ENCODE peak calls at places on chromosomes 16 and 17, in six cellular contexts. T is ovary; X is effector memory CD4-positive, alpha-beta T cell; U is GM12865; V is A549; N is CD8-positive, alpha-beta memory T cell. B is an unnamed sample.

GRCh38 chr17:50139950-50140885 is 10.3 kb upstream of the SAMD14 start:
- DNase-seq in T (peak), X (peak), U (peak), V (peak), N (peak), B (peak)

GRCh38 chr16:58280846-58281301 is 14.0 kb downstream of the PRSS54 start:
- DNase-seq in T (no peak), X (no peak), U (no peak), V (no peak), N (no peak), B (no peak)

GRCh38 chr16:19613834-19614233 is 58.3 kb downstream of the VPS35L start:
- DNase-seq in T (no peak), X (no peak), U (no peak), V (no peak), N (no peak), B (no peak)

GRCh38 chr17:44889003-44889402 is 10.2 kb downstream of the EFTUD2 start:
- DNase-seq in T (no peak), X (no peak), U (no peak), V (no peak), N (no peak), B (no peak)

GRCh38 chr16:24255446-24256352 is at the start of gene CACNG3:
- DNase-seq in T (no peak), X (peak), U (peak), V (peak), N (peak), B (peak)

GRCh38 chr16:68344252-68344651 is 33.4 kb downstream of the PRMT7 start:
- DNase-seq in T (no peak), X (no peak), U (no peak), V (no peak), N (no peak), B (no peak)

GRCh38 chr17:4853195-4853762 is 20.1 kb downstream of the MINK1 start:
- DNase-seq in T (no peak), X (no peak), U (peak), V (no peak), N (peak), B (no peak)

GRCh38 chr17:36611345-36612072 is 10.1 kb downstream of the MRM1 start:
- DNase-seq in T (no peak), X (no peak), U (no peak), V (peak), N (no peak), B (no peak)

GRCh38 chr17:66636111-66636510 is 198.8 kb upstream of the CACNG5 start:
- DNase-seq in T (no peak), X (no peak), U (no peak), V (no peak), N (no peak), B (no peak)

GRCh38 chr16:2468725-2469398 is 2.2 kb upstream of the NTN3 start:
- DNase-seq in T (no peak), X (no peak), U (peak), V (no peak), N (no peak), B (peak)

GRCh38 chr17:5788266-5788900 is 204.1 kb upstream of the NLRP1 start:
- DNase-seq in T (no peak), X (no peak), U (no peak), V (no peak), N (no peak), B (no peak)

GRCh38 chr17:35241520-35241919 is 1.4 kb upstream of the SLFN5 start:
- DNase-seq in T (peak), X (peak), U (no peak), V (no peak), N (peak), B (peak)

GRCh38 chr16:69186642-69187386 is at the start of gene SNTB2:
- DNase-seq in T (peak), X (peak), U (peak), V (peak), N (peak), B (peak)

GRCh38 chr17:42519546-42520444 is 16.2 kb upstream of the NAGLU start:
- DNase-seq in T (peak), X (no peak), U (no peak), V (peak), N (no peak), B (peak)

GRCh38 chr17:82297280-82297803 is 20.1 kb downstream of the CD7 start:
- DNase-seq in T (peak), X (peak), U (peak), V (peak), N (peak), B (peak)

GRCh38 chr16:25108054-25108453 is 3.5 kb upstream of the LCMT1 start:
- DNase-seq in T (no peak), X (no peak), U (peak), V (peak), N (peak), B (no peak)

GRCh38 chr17:58332720-58333395 is 4.3 kb upstream of the TSPOAP1 start:
- DNase-seq in T (no peak), X (no peak), U (peak), V (no peak), N (no peak), B (no peak)

GRCh38 chr17:50517504-50518264 is 9.4 kb downstream of the MYCBPAP start:
- DNase-seq in T (no peak), X (no peak), U (no peak), V (no peak), N (no peak), B (no peak)

GRCh38 chr17:66831383-66832220 is 3.3 kb upstream of the CACNG5 start:
- DNase-seq in T (no peak), X (no peak), U (no peak), V (no peak), N (no peak), B (no peak)

GRCh38 chr16:22369221-22369811 is 5.1 kb downstream of the CDR2 start:
- DNase-seq in T (no peak), X (no peak), U (peak), V (peak), N (no peak), B (no peak)

GRCh38 chr17:43701318-43701743 is 39.6 kb upstream of the MEOX1 start:
- DNase-seq in T (no peak), X (no peak), U (peak), V (no peak), N (peak), B (peak)

GRCh38 chr16:64910351-64910750 is 211.5 kb downstream of the CDH11 start:
- DNase-seq in T (peak), X (no peak), U (no peak), V (peak), N (no peak), B (no peak)

GRCh38 chr17:65727243-65727642 is 165.8 kb upstream of the AXIN2 start:
- DNase-seq in T (no peak), X (no peak), U (no peak), V (no peak), N (no peak), B (no peak)

GRCh38 chr17:35175638-35176415 is 18.4 kb downstream of the SLC35G3 start:
- DNase-seq in T (no peak), X (no peak), U (no peak), V (no peak), N (no peak), B (no peak)

GRCh38 chr16:10578474-10579316 is 1.7 kb downstream of the EMP2 start:
- DNase-seq in T (peak), X (no peak), U (no peak), V (no peak), N (no peak), B (peak)

GRCh38 chr17:28154242-28154641 is 111.8 kb downstream of the NLK start:
- DNase-seq in T (no peak), X (no peak), U (no peak), V (peak), N (no peak), B (no peak)

GRCh38 chr16:73890524-73891500 is 405.8 kb upstream of the PSMD7 start:
- DNase-seq in T (no peak), X (no peak), U (peak), V (no peak), N (no peak), B (no peak)

GRCh38 chr17:72618018-72618509 is 474.4 kb downstream of the SLC39A11 start:
- DNase-seq in T (no peak), X (peak), U (peak), V (peak), N (peak), B (no peak)

GRCh38 chr16:85107083-85107482 is 5.2 kb downstream of the CIBAR2 start:
- DNase-seq in T (no peak), X (no peak), U (no peak), V (no peak), N (no peak), B (no peak)

GRCh38 chr17:64661731-64661980 is 451 bp downstream of the SMURF2 start:
- DNase-seq in T (peak), X (no peak), U (no peak), V (no peak), N (no peak), B (no peak)

GRCh38 chr16:19113577-19114358 is at the start of gene ITPRIPL2:
- DNase-seq in T (peak), X (no peak), U (peak), V (peak), N (no peak), B (peak)

GRCh38 chr16:53429221-53429943 is 4.9 kb upstream of the RBL2 start:
- DNase-seq in T (no peak), X (no peak), U (no peak), V (no peak), N (no peak), B (no peak)

GRCh38 chr17:43877031-43877430 is 30.1 kb downstream of the CD300LG start:
- DNase-seq in T (no peak), X (no peak), U (no peak), V (no peak), N (no peak), B (no peak)

GRCh38 chr16:75462804-75463203 is 1.7 kb downstream of the TMEM170A start:
- DNase-seq in T (no peak), X (no peak), U (peak), V (no peak), N (no peak), B (no peak)
- H3K4me3 ChIP-seq in T (peak), X (peak), U (peak), V (peak), N (peak), B (no peak)

GRCh38 chr17:726331-726919 is 6.0 kb upstream of the TLCD3A start:
- DNase-seq in T (no peak), X (no peak), U (no peak), V (no peak), N (no peak), B (peak)
- H3K4me3 ChIP-seq in T (no peak), X (no peak), U (no peak), V (no peak), N (no peak), B (no peak)

DNA sequence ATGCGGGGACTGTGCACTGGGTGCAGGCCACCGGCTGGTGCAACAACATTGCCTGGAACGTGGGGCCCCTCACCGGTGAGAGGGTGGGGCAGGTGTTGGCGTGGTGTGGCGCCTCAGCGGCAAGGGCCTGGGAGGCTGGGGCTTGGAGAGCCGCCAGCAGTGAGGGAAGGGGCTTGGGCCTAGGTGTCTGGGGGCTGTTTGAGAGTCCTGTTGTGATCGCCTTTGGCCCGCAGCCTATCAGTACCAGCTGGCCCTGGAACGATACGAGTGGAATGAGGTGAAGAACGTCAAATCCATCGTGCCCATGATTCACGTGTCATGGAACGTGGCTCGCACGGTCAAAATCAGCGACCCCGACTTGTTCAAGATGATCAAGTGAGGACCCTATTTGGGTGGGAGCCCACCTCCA is 2.6 kb upstream of the TMEM88 start:
- DNase-seq in T (peak), X (no peak), U (no peak), V (no peak), N (no peak), B (no peak)
- H3K4me3 ChIP-seq in T (no peak), X (no peak), U (no peak), V (no peak), N (no peak), B (no peak)

DNA sequence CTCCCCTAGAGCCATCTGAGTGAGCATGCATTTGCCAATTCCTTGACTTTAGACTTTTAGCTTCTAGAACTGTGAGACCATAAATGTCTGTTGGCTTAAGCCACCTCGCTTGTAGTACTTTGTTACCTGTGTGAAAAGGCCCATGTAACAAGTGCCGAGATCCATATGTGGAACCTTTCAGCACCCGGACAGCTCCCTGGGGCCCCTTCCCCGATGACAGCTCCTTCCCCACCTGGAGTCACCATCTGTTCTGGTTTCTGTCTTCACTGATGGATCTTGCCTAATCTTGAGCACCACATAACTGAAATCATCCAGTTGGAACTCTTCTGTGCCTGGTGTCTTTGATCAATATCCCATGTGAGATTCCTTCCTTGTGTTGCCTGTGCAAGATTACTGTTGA is 78.9 kb upstream of the EEF2KMT start:
- DNase-seq in T (no peak), X (no peak), U (no peak), V (no peak), N (no peak), B (no peak)
- H3K4me3 ChIP-seq in T (no peak), X (no peak), U (no peak), V (no peak), N (no peak), B (no peak)

GRCh38 chr17:39772987-39773664 is 35.4 kb downstream of the GRB7 start:
- DNase-seq in T (no peak), X (no peak), U (no peak), V (no peak), N (no peak), B (no peak)
- H3K4me3 ChIP-seq in T (no peak), X (peak), U (peak), V (no peak), N (peak), B (no peak)

GRCh38 chr17:75633484-75634375 is 496 bp downstream of the SMIM5 start:
- DNase-seq in T (peak), X (peak), U (peak), V (peak), N (no peak), B (peak)
- H3K4me3 ChIP-seq in T (peak), X (no peak), U (no peak), V (no peak), N (no peak), B (peak)

DNA sequence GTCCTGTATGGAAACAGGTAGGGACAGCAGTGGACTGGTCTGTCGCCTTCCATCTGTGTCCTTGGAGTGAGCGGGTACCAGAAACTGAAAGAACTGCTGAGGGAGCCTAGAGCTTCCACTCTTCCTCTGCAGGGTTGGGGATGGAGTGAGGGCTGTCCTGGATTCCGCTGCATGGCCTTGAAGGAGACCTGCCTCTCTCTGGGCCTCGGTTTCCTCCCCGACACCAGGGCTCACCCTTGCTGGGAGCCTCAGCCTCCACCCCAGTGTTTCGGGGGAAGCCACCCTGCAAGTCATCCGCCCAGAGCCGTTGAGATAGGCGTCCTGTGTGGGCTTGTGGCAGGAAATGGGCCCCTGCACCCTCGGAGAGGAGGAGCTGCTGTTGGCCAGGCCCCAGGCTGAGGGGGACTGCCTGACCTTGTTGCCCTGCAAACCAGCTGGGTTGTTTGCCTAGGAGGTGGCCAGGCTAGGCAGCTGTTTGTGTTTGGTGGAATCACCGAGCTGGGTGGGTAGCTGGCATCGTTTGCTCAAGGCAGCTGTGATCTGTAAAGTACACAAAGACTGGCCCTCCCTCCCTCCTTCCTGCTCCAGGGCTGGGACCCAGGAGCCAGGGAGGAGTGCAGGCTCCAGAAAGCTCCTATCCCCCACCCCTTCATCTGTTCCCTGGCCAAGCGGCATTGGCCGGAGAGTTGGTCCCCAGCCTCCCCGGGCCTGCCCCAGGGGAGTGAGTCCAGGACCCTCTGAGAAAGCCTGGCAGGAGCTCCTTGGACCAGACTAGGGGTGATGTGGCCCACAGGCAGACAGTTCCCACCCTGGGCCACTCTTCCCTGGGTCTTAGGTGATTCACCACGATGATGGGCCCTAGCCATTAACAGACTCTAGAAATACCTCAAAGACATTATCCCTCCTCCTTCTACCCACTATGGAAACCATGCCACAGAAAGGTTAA is 1.3 kb downstream of the RAB37 start:
- DNase-seq in T (no peak), X (peak), U (peak), V (peak), N (peak), B (peak)
- H3K4me3 ChIP-seq in T (no peak), X (peak), U (peak), V (peak), N (peak), B (peak)

B was measured in upper lobe of left lung.